ENCODE peak calls at places on chromosomes 4 and X, in four cellular contexts. One of them, this sample, is unnamed. For H3K9me3, the result is how much of the 10 kb centered on the place peaks cover.

GRCh38 chr4:11343536-11343935 is 85.2 kb downstream of the HS3ST1 start:
- DNase-seq in GM23248: no peak
- DNase-seq in hepatocyte: no peak
- DNase-seq in neural progenitor cell: no peak
- DNase-seq in this sample: no peak

GRCh38 chr4:82741188-82741587 is 57.4 kb downstream of the SCD5 start:
- DNase-seq in GM23248: no peak
- DNase-seq in neural progenitor cell: no peak
- DNase-seq in hepatocyte: no peak
- DNase-seq in this sample: no peak

GRCh38 chr4:53281438-53281837 is 84.4 kb downstream of the SCFD2 start:
- DNase-seq in hepatocyte: no peak
- DNase-seq in GM23248: no peak
- DNase-seq in neural progenitor cell: no peak
- DNase-seq in this sample: no peak

GRCh38 chr4:104682311-104682710 is 187.6 kb upstream of the CXXC4 start:
- DNase-seq in hepatocyte: no peak
- DNase-seq in GM23248: no peak
- DNase-seq in neural progenitor cell: no peak
- DNase-seq in this sample: no peak

GRCh38 chr4:54719378-54719777 is 61.6 kb downstream of the KIT start:
- DNase-seq in GM23248: no peak
- DNase-seq in neural progenitor cell: no peak
- DNase-seq in hepatocyte: no peak
- DNase-seq in this sample: no peak

GRCh38 chr4:120723105-120723504 is 199.4 kb downstream of the PRDM5 start:
- DNase-seq in neural progenitor cell: peak
- DNase-seq in GM23248: no peak
- DNase-seq in hepatocyte: no peak
- DNase-seq in this sample: no peak

GRCh38 chrX:25105251-25105650 is 89.5 kb upstream of the ARX start:
- DNase-seq in GM23248: no peak
- DNase-seq in hepatocyte: no peak
- DNase-seq in neural progenitor cell: peak
- DNase-seq in this sample: no peak

GRCh38 chr4:69322055-69322454 is 41.8 kb downstream of the UGT2B28 start:
- DNase-seq in neural progenitor cell: no peak
- DNase-seq in GM23248: peak
- DNase-seq in hepatocyte: no peak
- DNase-seq in this sample: no peak

GRCh38 chr4:105147226-105148151 is 813 bp downstream of the TET2 start:
- DNase-seq in neural progenitor cell: peak
- DNase-seq in GM23248: peak
- DNase-seq in hepatocyte: peak
- DNase-seq in this sample: no peak

GRCh38 chrX:2577844-2578444 is 77.2 kb upstream of the DHRSX start:
- DNase-seq in GM23248: peak
- DNase-seq in neural progenitor cell: peak
- DNase-seq in hepatocyte: no peak
- DNase-seq in this sample: no peak

GRCh38 chrX:44144491-44144890 is 171.3 kb upstream of the NDP start:
- DNase-seq in GM23248: no peak
- DNase-seq in neural progenitor cell: peak
- DNase-seq in hepatocyte: no peak
- DNase-seq in this sample: no peak
- H3K4me2 ChIP-seq in GM23248: no peak
- H3K4me2 ChIP-seq in neural progenitor cell: peak
- H3K4me2 ChIP-seq in hepatocyte: no peak
- H3K4me2 ChIP-seq in this sample: no peak

DNA sequence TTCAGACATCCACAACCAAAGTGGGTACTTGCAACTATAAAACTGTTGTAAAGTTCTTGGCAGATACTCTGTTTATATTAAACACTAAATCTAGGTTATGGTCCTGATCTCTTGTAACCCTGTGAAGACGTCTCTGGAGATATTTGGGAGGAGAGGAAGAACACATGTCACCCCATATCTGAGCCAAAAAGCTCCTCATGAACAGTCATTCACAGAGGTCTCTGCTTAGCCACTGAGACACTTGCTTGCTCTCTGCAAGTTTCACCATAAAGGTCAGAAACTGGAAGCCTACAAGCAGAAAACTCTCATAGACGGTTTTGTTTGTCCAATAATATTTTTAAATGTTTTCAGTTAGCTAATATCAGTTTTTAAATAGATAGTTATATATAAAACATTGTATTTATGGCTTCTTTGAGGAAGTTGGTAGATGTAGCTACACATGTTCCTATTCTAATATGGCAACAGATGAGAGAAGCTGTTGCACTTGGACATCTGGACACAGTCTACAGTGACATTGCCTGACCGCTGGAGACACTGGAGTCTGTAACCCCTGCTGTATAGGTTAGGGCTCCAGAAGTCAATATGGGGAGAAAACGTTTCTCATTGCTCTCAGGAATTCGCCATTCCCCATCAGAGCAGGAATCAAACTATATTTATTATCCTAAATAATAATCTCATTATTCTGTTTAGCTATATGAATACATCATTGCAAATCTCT is 73.6 kb downstream of the C4orf46 start:
- DNase-seq in neural progenitor cell: no peak
- DNase-seq in hepatocyte: no peak
- DNase-seq in GM23248: no peak
- DNase-seq in this sample: no peak
- H3K9me3 ChIP-seq in neural progenitor cell: under half
- H3K9me3 ChIP-seq in hepatocyte: under half
- H3K9me3 ChIP-seq in GM23248: under half
- H3K9me3 ChIP-seq in this sample: under half

DNA sequence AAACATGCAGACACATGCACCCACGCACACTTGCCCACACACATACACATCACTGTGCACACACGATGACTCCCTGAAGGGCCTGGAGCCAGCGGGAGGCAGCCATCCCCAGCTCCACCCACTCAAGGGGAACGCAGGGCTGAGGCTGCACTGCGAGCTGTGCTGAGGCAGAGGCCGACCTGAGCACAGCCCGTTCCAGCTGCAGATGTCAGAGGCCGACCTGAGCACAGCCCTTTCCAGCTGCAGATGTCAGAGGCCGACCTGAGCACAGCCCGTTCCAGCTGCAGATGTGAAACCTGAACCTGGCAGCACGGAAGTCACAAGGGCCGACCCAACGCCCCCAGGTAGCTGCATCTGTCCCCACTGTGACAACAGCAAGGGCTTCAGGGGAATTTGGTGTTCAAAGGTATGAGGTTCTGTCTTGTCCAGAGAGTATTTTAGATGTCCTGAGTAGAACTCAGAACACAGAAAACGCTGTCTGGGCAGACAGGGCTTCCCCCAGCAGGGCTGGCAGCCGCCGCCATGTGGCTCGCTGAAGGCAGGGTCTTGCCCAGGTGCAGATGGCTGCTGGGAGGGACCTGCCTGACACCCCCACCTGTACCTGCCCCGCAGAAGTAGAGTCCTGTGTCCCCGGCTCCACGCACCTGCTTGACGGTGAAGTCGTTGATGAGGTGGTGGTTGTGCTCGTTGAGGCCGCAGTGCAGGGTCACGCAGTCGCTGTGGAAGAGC is 33.4 kb downstream of the CTBP1 start:
- DNase-seq in GM23248: no peak
- DNase-seq in hepatocyte: no peak
- DNase-seq in neural progenitor cell: no peak
- DNase-seq in this sample: peak
- TF ChIP-seq EZH2phosphoT487 in GM23248: no peak
- TF ChIP-seq EZH2phosphoT487 in hepatocyte: no peak
- TF ChIP-seq EZH2phosphoT487 in neural progenitor cell: no peak
- TF ChIP-seq EZH2phosphoT487 in this sample: no peak

DNA sequence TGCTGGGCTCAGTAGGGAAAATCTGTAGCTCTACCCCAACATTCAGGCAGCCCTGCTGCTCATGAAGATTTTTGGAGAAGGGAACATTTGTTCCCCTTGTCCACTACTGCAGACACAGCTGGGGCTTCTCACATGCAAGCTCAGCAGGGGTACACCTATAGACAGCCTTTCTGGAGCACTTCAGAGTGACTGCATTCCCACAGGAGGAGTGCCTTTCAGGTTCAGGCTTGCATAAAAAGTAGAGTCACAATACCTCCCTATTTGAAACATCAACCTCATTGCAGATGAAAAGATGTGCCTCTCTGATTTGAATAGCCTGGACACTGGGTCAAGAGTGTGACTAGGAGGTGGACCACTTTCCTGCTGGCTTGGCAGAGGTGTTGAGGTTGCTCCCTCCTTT is 53.3 kb upstream of the NAP1L2 start:
- DNase-seq in GM23248: no peak
- DNase-seq in neural progenitor cell: no peak
- DNase-seq in hepatocyte: no peak
- DNase-seq in this sample: no peak
- H3K4me2 ChIP-seq in GM23248: no peak
- H3K4me2 ChIP-seq in neural progenitor cell: no peak
- H3K4me2 ChIP-seq in hepatocyte: no peak
- H3K4me2 ChIP-seq in this sample: no peak

GRCh38 chr4:183760326-183760725 is 101.2 kb downstream of the TRAPPC11 start:
- DNase-seq in hepatocyte: peak
- DNase-seq in neural progenitor cell: no peak
- DNase-seq in GM23248: no peak
- DNase-seq in this sample: no peak
- H3K9me3 ChIP-seq in hepatocyte: under half
- H3K9me3 ChIP-seq in neural progenitor cell: under half
- H3K9me3 ChIP-seq in GM23248: under half
- H3K9me3 ChIP-seq in this sample: under half

GRCh38 chrX:65601530-65602281 is 65.7 kb upstream of the MSN start:
- DNase-seq in hepatocyte: peak
- DNase-seq in neural progenitor cell: no peak
- DNase-seq in GM23248: peak
- DNase-seq in this sample: peak
- TF ChIP-seq EZH2phosphoT487 in hepatocyte: no peak
- TF ChIP-seq EZH2phosphoT487 in neural progenitor cell: no peak
- TF ChIP-seq EZH2phosphoT487 in GM23248: no peak
- TF ChIP-seq EZH2phosphoT487 in this sample: no peak

This sample was measured in OCI-LY7.